ENCODE peak calls at places on chromosomes 7 and 10, in four cellular contexts. R, T, P and V are unnamed samples. For H3K27me3, the result is how much of the 10 kb centered on the place peaks cover.

GRCh38 chr7:26155531-26156375 is 3.8 kb downstream of the NFE2L3 start:
- DNase-seq in R (no peak), T (peak), P (no peak), V (peak)

GRCh38 chr7:152894295-152895170 is 135.0 kb downstream of the ACTR3B start:
- DNase-seq in R (no peak), T (no peak), P (no peak), V (no peak)

GRCh38 chr10:7409732-7410168 is 1.1 kb downstream of the SFMBT2 start:
- DNase-seq in R (no peak), T (peak), P (no peak), V (no peak)

GRCh38 chr10:103440416-103440815 is 11.8 kb downstream of the CALHM2 start:
- DNase-seq in R (no peak), T (no peak), P (no peak), V (no peak)

GRCh38 chr10:115818015-115818414 is 455.0 kb downstream of the GFRA1 start:
- DNase-seq in R (no peak), T (peak), P (no peak), V (no peak)

GRCh38 chr10:70750156-70750703 is 34.9 kb downstream of the TBATA start:
- DNase-seq in R (no peak), T (no peak), P (no peak), V (peak)

GRCh38 chr7:30893357-30893756 is 18.3 kb upstream of the AQP1 start:
- DNase-seq in R (peak), T (peak), P (no peak), V (peak)

GRCh38 chr10:77455538-77455937 is 182.1 kb downstream of the KCNMA1 start:
- DNase-seq in R (peak), T (no peak), P (no peak), V (peak)

DNA sequence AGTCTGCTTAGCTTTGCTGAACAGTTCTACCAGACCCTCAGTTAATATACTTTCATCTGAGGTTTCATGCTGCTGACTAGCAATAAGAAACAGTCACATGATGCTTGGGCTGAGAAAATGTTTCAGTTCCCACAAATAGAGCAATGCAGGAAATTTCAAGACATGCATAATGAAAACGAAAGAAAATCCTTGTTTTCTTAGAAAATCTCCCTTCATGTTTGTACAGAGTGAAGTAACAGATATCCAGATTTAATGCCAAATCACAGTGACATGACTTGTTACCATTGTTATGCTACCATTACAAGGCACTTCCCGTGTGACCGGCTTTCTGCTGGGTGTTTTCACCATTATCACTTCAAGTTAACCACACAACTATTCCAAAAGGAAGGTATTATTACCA is 121.7 kb downstream of the DOCK4 start:
- DNase-seq in R (no peak), T (peak), P (no peak), V (no peak)
- H3K4me3 ChIP-seq in R (no peak), T (no peak), P (no peak), V (no peak)

DNA sequence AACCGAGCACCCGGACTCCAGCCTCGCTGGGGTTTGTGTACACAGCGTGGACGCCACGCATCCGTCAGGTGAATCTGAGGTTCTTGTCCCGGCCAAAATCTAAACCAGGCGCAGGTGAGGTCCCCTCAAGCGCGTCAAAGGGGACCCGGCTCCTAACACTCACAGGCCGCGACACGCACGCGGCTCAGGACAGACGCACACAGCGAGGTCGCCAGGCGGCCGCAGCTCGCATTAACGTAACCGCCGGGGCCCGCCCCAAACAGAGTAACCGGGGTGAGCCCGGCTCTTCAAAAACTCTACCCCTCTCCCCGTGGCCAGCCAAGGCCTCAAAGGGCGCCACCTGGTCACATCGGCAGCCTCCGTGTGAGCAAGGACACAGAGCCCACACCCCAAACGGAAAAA is 10.7 kb upstream of the NKX2-3 start:
- DNase-seq in R (no peak), T (no peak), P (no peak), V (no peak)
- H3K27me3 ChIP-seq in R (under half), T (half or more), P (under half), V (under half)

GRCh38 chr7:5421626-5422323 is 1.9 kb downstream of the TNRC18 start:
- DNase-seq in R (peak), T (peak), P (peak), V (peak)

GRCh38 chr7:5420841-5421625 is 2.6 kb downstream of the TNRC18 start:
- DNase-seq in R (peak), T (no peak), P (no peak), V (peak)

GRCh38 chr7:5422324-5423271 is 1.0 kb downstream of the TNRC18 start:
- DNase-seq in R (peak), T (peak), P (no peak), V (peak)

GRCh38 chr7:5419523-5420107 is 4.0 kb downstream of the TNRC18 start:
- DNase-seq in R (peak), T (no peak), P (no peak), V (no peak)

DNA sequence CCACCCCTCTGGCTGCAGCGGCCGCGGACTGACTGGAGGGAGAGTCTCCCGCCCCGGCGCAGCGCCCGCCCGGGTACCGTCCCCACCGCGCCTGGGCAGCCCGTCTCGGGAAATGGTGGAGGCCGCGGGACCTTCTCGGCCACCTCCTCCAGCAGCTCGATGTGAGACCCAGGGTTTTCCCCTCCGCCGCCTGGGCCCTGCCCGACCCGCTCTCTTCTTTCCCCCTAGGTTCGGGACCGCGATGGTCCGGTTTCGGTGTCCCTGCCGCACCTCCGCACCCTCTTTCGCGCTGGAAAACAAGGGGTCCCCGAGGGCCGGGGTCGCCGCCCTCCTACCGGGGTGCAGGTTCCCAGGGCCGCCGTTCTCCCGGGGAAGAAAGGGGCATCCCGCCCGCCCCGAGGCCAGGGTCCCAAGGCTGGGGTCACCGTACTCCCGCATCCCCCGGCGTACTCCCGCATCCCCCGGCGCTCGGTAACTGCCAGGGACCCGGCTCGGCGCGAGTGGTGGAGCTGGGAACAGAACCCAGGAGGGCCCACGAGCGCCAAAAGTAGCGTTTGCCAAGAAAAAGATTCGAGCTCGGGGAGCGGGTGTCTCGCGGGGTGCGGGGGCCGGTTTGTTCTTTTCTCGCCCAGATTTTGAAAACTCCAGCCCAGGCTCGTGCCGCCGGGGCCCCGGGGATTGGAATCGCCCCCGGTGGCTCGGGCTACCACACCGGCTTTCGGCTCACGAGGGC is 3.4 kb downstream of the TNRC18 start:
- DNase-seq in R (peak), T (no peak), P (no peak), V (peak)
- H3K4me3 ChIP-seq in R (peak), T (peak), P (peak), V (peak)

GRCh38 chr10:97182327-97182990 is 3.3 kb downstream of the SLIT1 start:
- DNase-seq in R (no peak), T (no peak), P (no peak), V (no peak)
- H3K27me3 ChIP-seq in R (under half), T (under half), P (under half), V (under half)

GRCh38 chr7:7944619-7945282 is 23.8 kb upstream of the GLCCI1 start:
- DNase-seq in R (no peak), T (no peak), P (no peak), V (no peak)
- H3K4me3 ChIP-seq in R (no peak), T (no peak), P (no peak), V (no peak)

GRCh38 chr7:45867471-45867870 is 5.4 kb downstream of the CCDC201 start:
- DNase-seq in R (no peak), T (no peak), P (no peak), V (no peak)
- H3K27me3 ChIP-seq in R (under half), T (under half), P (under half), V (under half)

DNA sequence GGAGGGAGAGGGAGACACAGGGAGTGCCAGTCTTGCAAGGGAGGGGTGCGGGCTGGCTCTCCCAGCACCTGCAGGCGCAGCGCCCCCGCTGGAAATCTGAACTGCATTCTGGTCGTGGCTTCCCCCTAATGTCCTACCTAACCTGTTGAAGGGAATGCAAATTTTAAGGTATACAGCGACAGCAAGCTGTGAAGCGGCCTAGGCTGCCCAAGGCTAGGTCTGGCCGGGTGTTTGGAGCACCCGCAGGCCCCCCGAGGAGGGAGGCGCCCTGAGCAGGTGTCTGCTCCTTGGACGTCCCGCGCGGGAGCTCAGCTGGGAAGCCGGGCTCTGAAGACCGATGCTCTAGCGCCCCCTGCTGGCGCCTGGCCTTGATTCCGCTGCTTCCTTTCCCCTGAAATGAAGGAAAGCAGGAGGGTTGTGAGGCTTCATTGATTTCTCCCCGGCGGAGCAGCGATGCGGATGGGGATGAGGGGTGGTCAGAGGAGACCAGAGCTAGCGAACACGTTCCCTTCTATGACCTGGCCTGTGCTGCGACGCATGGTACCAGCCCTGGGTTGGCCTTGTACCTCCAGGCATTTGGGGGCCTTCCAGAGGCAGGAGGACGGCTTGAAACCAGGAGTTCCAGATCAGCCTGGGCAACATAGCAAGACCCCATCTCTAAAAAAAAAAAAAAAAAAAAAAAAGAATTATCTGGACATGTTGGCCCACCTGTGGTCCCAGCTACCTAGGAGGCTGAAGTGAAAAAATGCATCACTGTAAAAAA is 601.3 kb downstream of the GALNT17 start:
- DNase-seq in R (peak), T (peak), P (peak), V (peak)
- H3K4me3 ChIP-seq in R (no peak), T (no peak), P (no peak), V (no peak)

GRCh38 chr10:122659651-122660050 is 40.0 kb downstream of the C10orf120 start:
- DNase-seq in R (no peak), T (no peak), P (no peak), V (no peak)

GRCh38 chr10:122657734-122658133 is 41.9 kb downstream of the C10orf120 start:
- DNase-seq in R (no peak), T (no peak), P (no peak), V (no peak)

GRCh38 chr10:122656741-122657140 is 42.9 kb downstream of the C10orf120 start:
- DNase-seq in R (no peak), T (no peak), P (no peak), V (no peak)

GRCh38 chr10:122657255-122657654 is 42.4 kb downstream of the C10orf120 start:
- DNase-seq in R (no peak), T (no peak), P (no peak), V (no peak)

DNA sequence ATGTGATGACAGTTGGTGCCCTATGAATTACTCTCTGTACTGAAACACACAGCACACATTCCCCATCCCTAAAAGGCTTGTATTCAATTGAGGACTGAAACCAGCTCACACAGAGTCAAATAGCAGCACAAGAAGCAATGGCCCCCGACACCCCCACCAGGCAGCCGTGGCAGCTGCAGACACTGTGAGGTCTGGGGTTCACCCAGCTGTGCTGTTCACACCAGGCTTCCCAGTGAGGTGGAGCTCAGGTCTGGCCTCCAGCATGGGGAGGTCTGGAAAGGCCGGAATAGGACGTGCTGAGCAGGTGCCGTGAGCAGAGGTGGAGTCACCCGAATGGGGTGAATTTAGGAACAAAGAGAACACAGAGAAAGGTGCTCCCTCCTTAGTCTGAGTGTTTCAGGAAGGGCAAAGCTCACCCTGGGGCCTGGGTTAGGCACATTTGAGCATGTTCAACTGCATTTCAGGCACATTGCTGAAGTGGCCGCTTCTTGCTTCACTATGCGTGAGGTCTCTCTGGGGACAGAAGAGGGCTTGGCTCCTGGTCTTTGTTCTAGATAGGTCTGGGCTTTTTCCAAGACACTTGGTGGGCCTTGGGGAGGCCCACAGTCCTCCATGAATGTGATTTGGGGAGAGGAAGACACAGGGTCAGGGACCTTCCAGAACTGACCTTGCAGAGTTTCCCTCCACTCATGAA is 41.1 kb downstream of the C10orf120 start:
- DNase-seq in R (peak), T (no peak), P (no peak), V (no peak)
- H3K27me3 ChIP-seq in R (under half), T (under half), P (under half), V (under half)

DNA sequence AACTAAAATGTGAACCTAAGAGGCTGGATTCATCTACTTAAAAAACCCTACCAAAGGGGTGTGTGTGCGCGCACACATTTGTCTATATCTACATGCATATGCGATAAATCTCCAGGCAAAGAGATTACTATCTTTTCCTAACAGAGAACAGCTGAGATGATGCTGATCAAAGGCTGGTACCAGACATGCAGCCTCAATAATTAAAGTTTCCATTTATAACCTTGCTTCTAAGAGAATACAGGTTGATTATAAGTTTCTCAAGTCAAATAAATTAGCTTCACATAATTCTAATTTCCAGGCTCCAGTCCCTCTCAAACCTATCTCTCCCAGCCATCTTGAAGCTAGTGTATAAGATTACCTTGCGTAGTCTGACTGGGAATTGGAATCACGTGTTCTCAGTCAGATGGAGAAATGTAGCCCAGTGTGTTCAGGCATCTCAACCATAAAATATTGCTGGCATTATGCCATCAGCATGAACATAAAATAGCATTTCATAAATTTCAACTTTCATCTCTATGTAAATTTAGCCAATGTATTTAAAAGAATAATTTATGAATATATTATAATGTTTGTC is 1062.0 kb downstream of the XPNPEP1 start:
- DNase-seq in R (no peak), T (no peak), P (no peak), V (no peak)
- H3K4me3 ChIP-seq in R (no peak), T (no peak), P (no peak), V (no peak)